ENCODE peak calls at places on chromosomes 16 and 17, in nine cellular contexts. H is fibroblast of lung; P is iris pigment epithelial cell; U is COR-L47; R is lung; C is IMR-90; W is NCI-H524; N is Jurkat, Clone E6-1; A is NCI-H2171. G is an unnamed sample.
A peak's percentile ranks its signal among the peaks of the same experiment; 100 is the strongest.

GRCh38 chr17:71703701-71704100 is 417.1 kb upstream of the SOX9 start:
- DNase-seq in H (peak; percentile 53), U (no peak), P (no peak), W (no peak), R (no peak), A (no peak), C (no peak), N (no peak), G (no peak)

GRCh38 chr16:64440421-64440831 is 681.4 kb downstream of the CDH11 start:
- DNase-seq in N (no peak), H (peak; percentile 99), A (no peak), C (peak; percentile 99), W (no peak), P (peak; percentile 95), U (no peak), R (no peak), G (no peak)

GRCh38 chr16:12362482-12363458 is 386.2 kb downstream of the SNX29 start:
- DNase-seq in P (peak; percentile 8), H (peak; percentile 46), N (no peak), U (no peak), W (no peak), R (no peak), C (peak; percentile 17), A (no peak), G (no peak)

GRCh38 chr16:78212674-78213073 is 113.2 kb downstream of the WWOX start:
- DNase-seq in C (no peak), A (no peak), W (no peak), H (no peak), P (no peak), N (no peak), U (no peak), R (no peak), G (no peak)

GRCh38 chr17:8060274-8060673 is 21.4 kb downstream of the ALOX15B start:
- DNase-seq in N (peak; percentile 65), H (peak; percentile 47), A (peak; percentile 58), U (peak; percentile 51), P (peak; percentile 64), W (peak; percentile 3), R (peak; percentile 64), C (peak; percentile 65), G (no peak)

GRCh38 chr17:31492880-31493655 is 101.6 kb downstream of the RAB11FIP4 start:
- DNase-seq in N (no peak), P (no peak), A (no peak), H (peak; percentile 25), U (no peak), W (no peak), R (peak; percentile 66), C (no peak), G (no peak)

GRCh38 chr16:55775857-55776256 is 57.0 kb downstream of the CES1 start:
- DNase-seq in U (no peak), A (no peak), R (no peak), H (no peak), C (no peak), W (no peak), P (no peak), N (no peak), G (no peak)

GRCh38 chr17:27956601-27957445 is 63.7 kb upstream of the LYRM9 start:
- DNase-seq in P (peak; percentile 52), A (no peak), W (peak; percentile 24), R (no peak), H (peak; percentile 30), C (peak; percentile 2), N (peak; percentile 28), U (no peak), G (no peak)

GRCh38 chr16:10751291-10751697 is 7.7 kb downstream of the NUBP1 start:
- DNase-seq in W (no peak), R (no peak), P (no peak), A (no peak), U (no peak), C (no peak), H (no peak), N (no peak), G (no peak)